ENCODE peak calls at places on chromosomes 12 and 14, in seven cellular contexts. A is BJ; J is CD8-positive, alpha-beta T cell; Z is fibroblast of mammary gland; I is right lobe of liver; Q is Peyer's patch; O is GM12878. W is an unnamed sample.
A peak's percentile ranks its signal among the peaks of the same experiment; 100 is the strongest.

GRCh38 chr12:42173961-42174521 is 29.4 kb upstream of the GXYLT1 start:
- DNase-seq in Q (no peak), Z (no peak), A (no peak), J (no peak), I (no peak), O (no peak), W (no peak)

GRCh38 chr14:65206448-65207096 is 104.3 kb upstream of the MAX start:
- DNase-seq in O (peak; percentile 88), J (no peak), Q (no peak), Z (peak; percentile 83), A (no peak), I (no peak), W (peak; percentile 65)

GRCh38 chr14:101198398-101199027 is 295.0 kb upstream of the RTL1 start:
- DNase-seq in O (no peak), A (no peak), Z (no peak), J (no peak), I (peak; percentile 37), Q (no peak), W (no peak)

GRCh38 chr14:76834296-76834695 is 8.1 kb downstream of the LRRC74A start:
- DNase-seq in J (no peak), Q (no peak), O (no peak), I (peak; percentile 53), Z (no peak), A (no peak), W (no peak)

GRCh38 chr12:113305281-113305856 is 29.5 kb downstream of the SLC8B1 start:
- DNase-seq in I (no peak), Z (no peak), Q (no peak), J (no peak), O (no peak), A (no peak), W (no peak)

GRCh38 chr14:90487031-90487430 is 90.2 kb downstream of the CALM1 start:
- DNase-seq in A (no peak), I (peak; percentile 44), Q (no peak), Z (no peak), J (no peak), O (no peak), W (no peak)

GRCh38 chr14:68677476-68677875 is 115.4 kb downstream of the ZFP36L1 start:
- DNase-seq in O (no peak), J (no peak), Q (no peak), I (no peak), Z (peak; percentile 33), A (no peak), W (no peak)

GRCh38 chr14:77306406-77307098 is 14.1 kb downstream of the POMT2 start:
- DNase-seq in I (no peak), Q (no peak), A (no peak), J (no peak), Z (no peak), O (no peak), W (no peak)

GRCh38 chr12:48903982-48904411 is 21.3 kb downstream of the FKBP11 start:
- DNase-seq in A (no peak), Z (peak; percentile 86), J (peak; percentile 87), O (peak; percentile 20), I (peak; percentile 73), Q (peak; percentile 65), W (peak; percentile 80)

GRCh38 chr12:124655317-124656213 is 88.2 kb upstream of the NCOR2 start:
- DNase-seq in J (no peak), O (no peak), A (peak; percentile 50), Q (no peak), Z (peak; percentile 95), I (no peak), W (no peak)

GRCh38 chr12:121373748-121374147 is 21.5 kb upstream of the ANAPC5 start:
- DNase-seq in Q (no peak), Z (no peak), J (no peak), I (no peak), O (no peak), A (no peak), W (no peak)

GRCh38 chr14:26401170-26401968 is 196.5 kb downstream of the NOVA1 start:
- DNase-seq in O (no peak), J (no peak), Z (no peak), I (no peak), A (no peak), Q (no peak), W (no peak)

GRCh38 chr12:104710940-104711725 is 247.0 kb downstream of the SLC41A2 start:
- DNase-seq in O (no peak), I (no peak), J (no peak), A (peak; percentile 85), Z (peak; percentile 92), Q (no peak), W (no peak)

GRCh38 chr12:122072031-122072970 is 6.3 kb upstream of the MLXIP start:
- DNase-seq in I (peak; percentile 78), O (no peak), A (peak; percentile 81), Z (peak; percentile 96), J (no peak), Q (no peak), W (no peak)

GRCh38 chr14:49768301-49769121 is 558 bp downstream of the KLHDC2 start:
- DNase-seq in Z (peak; percentile 82), Q (peak; percentile 84), J (peak; percentile 61), I (peak; percentile 88), A (no peak), O (no peak), W (peak; percentile 67)

GRCh38 chr14:61749867-61750266 is 12.4 kb upstream of the SNAPC1 start:
- DNase-seq in A (no peak), J (no peak), I (no peak), Z (no peak), Q (no peak), O (no peak), W (no peak)

GRCh38 chr14:22163051-22163450 is 426.0 kb downstream of the DAD1 start:
- DNase-seq in J (no peak), O (no peak), A (no peak), I (no peak), Z (peak; percentile 5), Q (no peak), W (no peak)
- TF ChIP-seq CTCF in J (no peak), O (peak; percentile 28), A (peak; percentile 1), I (peak; percentile 30), Z (no peak), Q (no peak), W (peak; percentile 29)

GRCh38 chr14:106551265-106551664 is 1024.9 kb downstream of the TMEM121 start:
- DNase-seq in I (no peak), O (no peak), J (no peak), Z (no peak), A (no peak), Q (no peak), W (no peak)

GRCh38 chr14:106562451-106562850 is 1036.1 kb downstream of the TMEM121 start:
- DNase-seq in Q (no peak), O (no peak), A (no peak), Z (no peak), J (no peak), I (no peak), W (no peak)

DNA sequence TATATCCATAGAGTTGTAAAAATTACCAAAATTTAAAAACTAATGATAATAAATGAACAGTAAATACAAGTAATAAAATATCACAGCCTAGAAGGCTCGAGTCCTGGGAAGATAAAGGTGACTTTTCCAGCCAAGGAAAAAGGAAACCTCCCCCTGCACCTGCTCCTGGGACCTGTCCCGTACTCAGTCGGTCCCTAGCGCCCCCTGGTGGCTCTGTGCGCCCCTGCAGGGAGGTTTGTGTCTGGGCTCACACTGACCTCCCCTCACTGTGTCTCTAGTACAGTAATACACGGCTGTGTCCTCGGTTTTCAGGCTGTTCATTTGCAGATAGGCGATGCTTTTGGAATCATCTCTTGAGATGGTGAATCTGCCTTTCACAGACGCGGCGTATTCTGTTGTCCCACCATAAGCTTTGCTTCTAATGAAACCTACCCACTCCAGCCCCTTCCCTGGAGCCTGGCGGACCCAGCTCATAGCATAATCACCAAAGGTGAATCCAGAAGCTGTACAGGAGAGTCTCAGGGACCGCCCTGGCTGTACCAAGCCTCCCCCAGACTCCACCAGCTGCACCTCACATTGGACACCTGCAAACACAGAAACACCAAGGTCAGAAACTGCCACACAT is 1030.4 kb downstream of the TMEM121 start:
- DNase-seq in O (no peak), A (no peak), J (peak; percentile 78), Z (no peak), Q (peak; percentile 67), I (peak; percentile 64), W (peak; percentile 45)
- TF ChIP-seq CTCF in O (peak; percentile 93), A (peak; percentile 16), J (peak; percentile 98), Z (peak; percentile 29), Q (no peak), I (peak; percentile 65), W (peak; percentile 98)

GRCh38 chr14:22226381-22226780 is 362.6 kb downstream of the DAD1 start:
- DNase-seq in J (peak; percentile 10), Q (no peak), I (no peak), Z (no peak), O (no peak), A (no peak), W (no peak)

GRCh38 chr14:22225526-22226133 is 363.4 kb downstream of the DAD1 start:
- DNase-seq in Z (no peak), O (no peak), Q (no peak), A (no peak), J (no peak), I (no peak), W (no peak)

GRCh38 chr14:22221508-22221907 is 367.5 kb downstream of the DAD1 start:
- DNase-seq in Q (no peak), Z (peak; percentile 29), I (no peak), A (no peak), J (no peak), O (no peak), W (no peak)

GRCh38 chr14:22218729-22219128 is 370.3 kb downstream of the DAD1 start:
- DNase-seq in Q (no peak), I (no peak), A (no peak), J (no peak), O (no peak), Z (no peak), W (no peak)

GRCh38 chr14:22220427-22220826 is 368.6 kb downstream of the DAD1 start:
- DNase-seq in J (no peak), A (no peak), O (no peak), Q (no peak), Z (no peak), I (no peak), W (no peak)
- TF ChIP-seq CTCF in J (no peak), A (no peak), O (no peak), Q (no peak), Z (peak; percentile 5), I (no peak), W (no peak)

DNA sequence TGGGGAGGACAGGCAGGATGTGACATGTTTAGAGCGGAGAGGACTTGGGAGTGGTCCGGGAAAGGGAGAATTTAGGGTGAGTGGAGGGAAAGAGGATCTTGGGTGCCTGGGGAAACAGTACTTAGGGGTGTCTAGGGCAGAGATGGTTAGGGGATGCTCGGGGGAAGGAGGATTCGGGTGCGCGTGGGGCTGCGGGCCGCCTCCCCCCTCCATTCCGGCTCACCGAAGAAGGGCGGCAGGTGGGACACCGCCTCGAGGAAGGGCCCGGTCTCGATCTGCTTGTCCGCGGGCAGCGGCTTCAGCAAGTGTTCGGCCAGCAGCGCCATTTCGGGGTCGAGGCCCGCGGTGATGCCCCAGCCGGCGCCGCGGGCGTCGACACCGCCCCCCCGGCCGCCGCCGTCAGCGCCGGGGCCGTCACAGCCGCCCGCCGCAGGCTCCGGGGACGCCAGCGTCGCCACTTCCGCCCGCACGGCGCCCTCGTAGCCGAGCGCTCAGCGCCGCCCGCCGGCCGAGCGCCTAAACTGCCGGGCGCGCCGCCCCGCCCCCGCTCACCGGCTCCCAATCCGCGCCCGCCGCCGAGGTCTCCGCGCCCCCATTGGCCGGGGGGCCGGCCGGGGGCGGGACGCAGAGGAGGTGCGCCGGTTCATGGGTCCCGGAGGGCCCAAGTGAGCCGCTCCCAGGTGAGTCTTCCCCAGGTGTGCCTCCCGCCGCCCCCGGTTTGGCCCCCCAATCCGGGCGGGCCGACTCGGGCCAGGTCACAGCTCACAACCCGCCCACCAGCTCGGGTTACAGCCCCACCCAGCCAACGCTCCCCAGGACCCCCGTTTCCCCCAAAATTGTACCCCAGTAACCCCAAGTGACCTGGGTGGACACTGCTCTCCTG is at the start of gene GLTP:
- DNase-seq in Q (peak; percentile 93), O (no peak), I (peak; percentile 88), J (peak; percentile 86), Z (peak; percentile 52), A (no peak), W (peak; percentile 98)
- TF ChIP-seq CTCF in Q (peak; percentile 77), O (peak; percentile 50), I (peak; percentile 97), J (peak; percentile 48), Z (no peak), A (peak; percentile 4), W (peak; percentile 93)

W was measured in GM10248.